ENCODE peak calls at places on chromosome 5, in six cellular contexts. R, X, G, L, Q and W are unnamed samples.

GRCh38 chr5:159582756-159583523 is 252.7 kb upstream of the IL12B start:
- DNase-seq in G (peak; percentile 43), Q (no peak), R (peak; percentile 69), L (peak; percentile 7), X (no peak), W (peak; percentile 20)

GRCh38 chr5:139749242-139749641 is 46.4 kb upstream of the PSD2 start:
- DNase-seq in Q (no peak), L (no peak), G (no peak), R (no peak), X (no peak), W (no peak)

GRCh38 chr5:125180222-125180621 is 433.8 kb upstream of the ZNF608 start:
- DNase-seq in L (peak; percentile 21), X (no peak), R (no peak), Q (no peak), G (peak; percentile 46), W (no peak)

GRCh38 chr5:145938699-145939531 is 2.5 kb downstream of the SH3RF2 start:
- DNase-seq in Q (no peak), L (no peak), X (no peak), G (no peak), R (peak; percentile 46), W (no peak)

GRCh38 chr5:13865317-13865716 is 79.2 kb downstream of the DNAH5 start:
- DNase-seq in X (no peak), R (no peak), G (no peak), Q (no peak), L (no peak), W (no peak)

GRCh38 chr5:54772232-54773168 is 212.9 kb downstream of the ESM1 start:
- DNase-seq in Q (no peak), G (no peak), L (no peak), X (no peak), R (no peak), W (no peak)

GRCh38 chr5:94928891-94929290 is 310.4 kb downstream of the SLF1 start:
- DNase-seq in Q (no peak), G (no peak), X (no peak), R (peak; percentile 32), L (peak; percentile 7), W (no peak)

GRCh38 chr5:33994845-33995244 is 10.4 kb upstream of the SLC45A2 start:
- DNase-seq in Q (no peak), R (peak; percentile 24), L (peak; percentile 51), G (peak; percentile 73), X (no peak), W (no peak)

GRCh38 chr5:79518718-79519117 is 4.8 kb upstream of the HOMER1 start:
- DNase-seq in G (no peak), Q (no peak), R (no peak), X (no peak), L (no peak), W (no peak)

GRCh38 chr5:64594601-64595518 is 89.0 kb downstream of the RGS7BP start:
- DNase-seq in X (no peak), R (no peak), L (peak; percentile 3), G (peak; percentile 0), Q (no peak), W (no peak)

GRCh38 chr5:54214747-54215146 is 95.6 kb downstream of the ARL15 start:
- DNase-seq in L (no peak), X (no peak), Q (no peak), G (no peak), R (no peak), W (no peak)

GRCh38 chr5:16791036-16791705 is 144.9 kb downstream of the MYO10 start:
- DNase-seq in X (no peak), R (peak; percentile 27), L (peak; percentile 79), G (peak; percentile 83), Q (no peak), W (no peak)

GRCh38 chr5:81303563-81303962 is 2.2 kb downstream of the ZCCHC9 start:
- DNase-seq in Q (no peak), R (peak; percentile 89), X (no peak), L (peak; percentile 74), G (peak; percentile 64), W (peak; percentile 84)

GRCh38 chr5:94308442-94308841 is 310.0 kb downstream of the KIAA0825 start:
- DNase-seq in R (no peak), L (no peak), Q (no peak), X (no peak), G (no peak), W (no peak)

GRCh38 chr5:60945760-60946253 is 802 bp downstream of the NDUFAF2 start:
- DNase-seq in G (peak; percentile 67), X (no peak), L (peak; percentile 76), Q (no peak), R (peak; percentile 55), W (no peak)

GRCh38 chr5:23727271-23727670 is 219.9 kb downstream of the PRDM9 start:
- DNase-seq in Q (no peak), X (no peak), G (no peak), R (no peak), L (no peak), W (no peak)

GRCh38 chr5:30808996-30809395 is 384.5 kb upstream of the CDH6 start:
- DNase-seq in G (no peak), X (no peak), Q (no peak), R (no peak), L (no peak), W (no peak)

GRCh38 chr5:73497537-73498056 is 645 bp upstream of the BTF3 start:
- DNase-seq in Q (no peak), G (no peak), L (no peak), X (no peak), R (no peak), W (no peak)

GRCh38 chr5:128613757-128614156 is 75.7 kb upstream of the FBN2 start:
- DNase-seq in Q (no peak), R (no peak), L (no peak), X (no peak), G (no peak), W (no peak)

GRCh38 chr5:137415231-137415681 is 83.9 kb downstream of the SPOCK1 start:
- DNase-seq in L (no peak), R (peak; percentile 75), Q (no peak), X (no peak), G (no peak), W (peak; percentile 29)

GRCh38 chr5:83011990-83012389 is 65.2 kb downstream of the TMEM167A start:
- DNase-seq in Q (no peak), L (no peak), R (no peak), X (no peak), G (no peak), W (no peak)

GRCh38 chr5:5560016-5560415 is 137.5 kb downstream of the ICE1 start:
- DNase-seq in X (no peak), L (no peak), Q (no peak), G (no peak), R (no peak), W (no peak)

GRCh38 chr5:55177078-55177477 is 4.1 kb upstream of the CDC20B start:
- DNase-seq in X (no peak), L (no peak), R (no peak), G (no peak), Q (no peak), W (no peak)

GRCh38 chr5:176173647-176174046 is 64.6 kb upstream of the SIMC1 start:
- DNase-seq in R (no peak), G (no peak), X (no peak), Q (no peak), L (no peak), W (no peak)

GRCh38 chr5:132364319-132364718 is 5.2 kb upstream of the SLC22A5 start:
- DNase-seq in Q (no peak), R (peak; percentile 88), L (peak; percentile 10), X (no peak), G (peak; percentile 90), W (peak; percentile 73)

GRCh38 chr5:139845846-139846681 is 50.5 kb downstream of the PSD2 start:
- DNase-seq in L (no peak), G (no peak), Q (no peak), R (no peak), X (no peak), W (no peak)

GRCh38 chr5:66929281-66929680 is 267.3 kb downstream of the CD180 start:
- DNase-seq in L (no peak), G (no peak), R (no peak), Q (no peak), X (no peak), W (no peak)

DNA sequence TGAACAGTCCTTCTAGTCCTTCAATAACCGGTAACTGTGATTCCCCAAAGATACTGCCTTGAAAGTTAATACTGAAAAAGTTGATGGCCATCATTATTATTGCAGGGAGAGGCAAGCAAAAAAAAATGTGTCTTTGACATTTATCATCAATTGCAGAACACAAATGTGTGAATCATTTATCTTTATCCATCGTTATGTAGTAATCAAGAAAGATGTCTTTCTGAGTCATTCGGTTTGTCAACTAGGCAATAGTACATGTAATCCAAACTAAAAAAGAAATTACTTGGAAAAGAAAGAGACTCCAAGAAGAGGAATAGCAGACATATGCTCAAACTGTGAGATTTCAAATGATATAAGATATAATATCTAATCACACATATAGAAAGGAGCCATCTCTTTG is 473.0 kb downstream of the CETN3 start:
- DNase-seq in Q (no peak), L (no peak), G (no peak), X (no peak), R (peak; percentile 12), W (no peak)
- H3K27ac ChIP-seq in Q (no peak overlapping the region), L (no peak overlapping the region), G (no peak overlapping the region), X (no peak overlapping the region), R (no peak overlapping the region), W (no peak overlapping the region)

DNA sequence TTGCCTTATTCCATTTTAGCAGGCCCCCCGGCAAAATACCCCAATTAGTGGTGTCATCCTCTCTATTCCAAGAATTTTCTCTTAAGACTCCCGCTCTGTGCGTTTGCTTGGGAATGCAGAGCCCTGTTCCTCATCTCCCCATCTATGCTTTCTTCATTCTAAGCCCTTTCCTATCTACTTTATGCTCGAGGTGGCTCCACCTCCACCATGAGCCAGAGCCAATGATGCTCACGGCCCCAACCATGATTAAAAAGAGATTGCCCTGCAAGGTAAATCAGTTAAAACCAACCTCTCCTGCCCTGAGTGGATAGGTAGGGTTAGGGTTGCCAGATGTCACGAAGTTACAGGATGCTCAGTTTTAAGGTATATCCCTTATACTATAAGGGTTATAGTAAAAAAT is 677 bp upstream of the TXNDC15 start:
- DNase-seq in X (no peak), L (no peak), Q (no peak), R (no peak), G (no peak), W (no peak)
- H3K27ac ChIP-seq in X (peak overlapping the region; percentile 93), L (no peak overlapping the region), Q (peak overlapping the region; percentile 88), R (peak overlapping the region; percentile 75), G (peak overlapping the region; percentile 96), W (peak overlapping the region; percentile 75)

DNA sequence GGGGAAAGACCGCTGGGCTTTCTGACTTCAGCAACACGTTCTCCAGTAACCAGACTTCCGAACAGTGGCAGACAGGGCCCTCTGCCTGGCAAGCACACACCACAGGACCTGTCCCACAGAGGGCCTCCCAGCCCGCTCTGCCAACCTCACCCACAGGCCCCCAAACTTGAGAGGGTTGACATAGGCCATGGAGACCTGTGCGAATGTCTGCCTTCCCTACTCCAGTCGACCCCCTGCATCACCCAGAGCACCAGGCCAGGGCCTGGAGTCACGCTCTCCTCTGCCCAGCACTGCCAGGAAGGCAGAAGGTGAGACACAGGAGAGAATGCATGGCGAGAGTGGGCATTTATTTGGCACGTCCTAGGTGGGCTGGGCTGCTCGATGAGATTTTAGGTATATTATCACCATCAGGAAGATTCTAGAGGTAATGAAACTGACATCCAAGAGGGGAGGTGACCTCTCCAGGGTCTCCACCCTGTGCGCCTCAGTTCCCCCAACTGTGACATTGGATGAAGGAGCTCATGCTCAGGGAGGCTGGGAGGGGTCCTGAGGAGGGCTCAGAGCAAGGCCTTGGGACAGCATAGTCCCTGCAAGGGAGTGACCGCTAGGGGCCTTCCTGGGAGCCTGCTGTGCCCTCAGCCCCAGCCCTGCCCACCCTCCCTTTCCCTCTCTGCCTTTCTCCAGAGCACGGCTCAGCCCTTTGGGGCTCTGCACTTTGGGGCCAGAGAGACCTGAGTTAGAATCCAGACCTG is 54.9 kb downstream of the DUSP1 start:
- DNase-seq in X (no peak), R (no peak), L (no peak), Q (no peak), G (no peak), W (no peak)
- H3K27ac ChIP-seq in X (peak overlapping the region; percentile 66), R (no peak overlapping the region), L (no peak overlapping the region), Q (no peak overlapping the region), G (peak overlapping the region; percentile 43), W (peak overlapping the region; percentile 44)

GRCh38 chr5:72402381-72402890 is 82.3 kb downstream of the PTCD2 start:
- DNase-seq in X (no peak), R (peak; percentile 76), Q (no peak), G (peak; percentile 45), L (no peak), W (no peak)
- H3K27ac ChIP-seq in X (peak overlapping the region; percentile 5), R (peak overlapping the region; percentile 76), Q (no peak overlapping the region), G (no peak overlapping the region), L (peak overlapping the region; percentile 45), W (peak overlapping the region; percentile 16)